ENCODE peak calls at places on chromosomes 12 and 14, in four cellular contexts. K is HepG2, X is GM12878, T is H1. Q is an unnamed sample.

GRCh38 chr14:22653012-22653621 is 9.0 kb upstream of the OR6J1 start:
- DNase-seq in K (peak), X (no peak), T (peak), Q (peak)

GRCh38 chr12:75130811-75131210 is 78.8 kb downstream of the KCNC2 start:
- DNase-seq in K (no peak), X (no peak), T (no peak), Q (no peak)

GRCh38 chr14:22070119-22070982 is 396.7 kb upstream of the OR4E1 start:
- DNase-seq in K (no peak), X (no peak), T (no peak), Q (no peak)

GRCh38 chr14:106564058-106564643 is 1037.8 kb downstream of the TMEM121 start:
- DNase-seq in K (peak), X (no peak), T (no peak), Q (peak)

GRCh38 chr12:16300706-16301105 is 23.2 kb upstream of the SLC15A5 start:
- DNase-seq in K (no peak), X (no peak), T (no peak), Q (no peak)

GRCh38 chr12:7503686-7504085 is at the start of gene CD163:
- DNase-seq in K (no peak), X (no peak), T (no peak), Q (no peak)

GRCh38 chr14:32303865-32304264 is 25.2 kb upstream of the AKAP6 start:
- DNase-seq in K (peak), X (no peak), T (no peak), Q (no peak)

GRCh38 chr14:67285876-67286452 is 44.7 kb downstream of the PALS1 start:
- DNase-seq in K (peak), X (no peak), T (no peak), Q (peak)

GRCh38 chr14:23864856-23865255 is 88.7 kb upstream of the DHRS4 start:
- DNase-seq in K (no peak), X (no peak), T (no peak), Q (no peak)

GRCh38 chr12:2336409-2336829 is 283.6 kb downstream of the CACNA1C start:
- DNase-seq in K (no peak), X (peak), T (no peak), Q (peak)

GRCh38 chr14:77458249-77458950 is 507 bp downstream of the AHSA1 start:
- DNase-seq in K (peak), X (no peak), T (no peak), Q (peak)

GRCh38 chr12:19972325-19973288 is 395.7 kb upstream of the PDE3A start:
- DNase-seq in K (no peak), X (peak), T (no peak), Q (no peak)

GRCh38 chr14:38003746-38004609 is 203.7 kb upstream of the SSTR1 start:
- DNase-seq in K (no peak), X (no peak), T (no peak), Q (no peak)

GRCh38 chr14:89485264-89485663 is 68.2 kb upstream of the FOXN3 start:
- DNase-seq in K (no peak), X (no peak), T (no peak), Q (no peak)
- TF ChIP-seq TAF1 in K (no peak), X (no peak), T (no peak), Q (no peak)

DNA sequence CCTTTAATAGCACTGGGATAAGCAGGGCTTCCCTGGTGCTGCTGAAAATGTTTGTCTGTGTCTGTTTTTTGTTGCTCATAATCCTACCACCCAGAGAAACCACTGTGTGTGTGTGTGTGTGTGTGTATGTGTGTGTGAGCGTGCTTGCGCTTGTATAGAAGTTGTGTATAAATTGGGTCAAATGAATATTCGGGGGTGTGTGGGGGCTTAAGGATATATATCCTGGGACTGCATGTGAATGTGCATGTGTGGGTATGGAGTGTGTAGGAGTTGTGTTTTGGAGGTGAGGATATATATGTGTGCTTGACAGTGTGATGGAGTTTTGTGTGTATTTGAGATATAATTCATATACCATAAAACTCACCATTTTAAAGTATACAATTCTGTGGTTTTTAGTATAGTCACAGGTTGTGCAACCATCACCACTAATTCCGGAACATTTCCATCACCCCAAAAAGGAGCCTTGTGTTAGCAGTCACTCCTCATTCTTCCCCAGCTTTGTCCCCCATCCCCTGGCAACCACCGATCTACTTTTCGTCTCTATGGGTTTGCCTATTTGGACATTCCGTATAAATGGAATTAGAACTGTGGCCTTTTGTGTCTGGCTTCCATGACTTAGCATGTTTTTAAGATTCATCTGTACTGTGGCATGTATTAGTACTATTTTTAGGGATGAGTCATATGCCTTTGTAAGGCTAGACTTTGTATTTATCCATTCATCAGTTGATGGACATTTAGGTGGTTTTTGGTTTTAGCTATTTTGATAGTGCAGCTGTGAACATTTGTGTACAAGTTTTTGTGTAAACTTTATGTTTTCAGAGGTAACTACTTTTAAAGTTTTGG is 25.6 kb downstream of the TCTN1 start:
- DNase-seq in K (no peak), X (no peak), T (no peak), Q (peak)
- TF ChIP-seq ATF3 in K (no peak), X (no peak), T (no peak), Q (peak)

DNA sequence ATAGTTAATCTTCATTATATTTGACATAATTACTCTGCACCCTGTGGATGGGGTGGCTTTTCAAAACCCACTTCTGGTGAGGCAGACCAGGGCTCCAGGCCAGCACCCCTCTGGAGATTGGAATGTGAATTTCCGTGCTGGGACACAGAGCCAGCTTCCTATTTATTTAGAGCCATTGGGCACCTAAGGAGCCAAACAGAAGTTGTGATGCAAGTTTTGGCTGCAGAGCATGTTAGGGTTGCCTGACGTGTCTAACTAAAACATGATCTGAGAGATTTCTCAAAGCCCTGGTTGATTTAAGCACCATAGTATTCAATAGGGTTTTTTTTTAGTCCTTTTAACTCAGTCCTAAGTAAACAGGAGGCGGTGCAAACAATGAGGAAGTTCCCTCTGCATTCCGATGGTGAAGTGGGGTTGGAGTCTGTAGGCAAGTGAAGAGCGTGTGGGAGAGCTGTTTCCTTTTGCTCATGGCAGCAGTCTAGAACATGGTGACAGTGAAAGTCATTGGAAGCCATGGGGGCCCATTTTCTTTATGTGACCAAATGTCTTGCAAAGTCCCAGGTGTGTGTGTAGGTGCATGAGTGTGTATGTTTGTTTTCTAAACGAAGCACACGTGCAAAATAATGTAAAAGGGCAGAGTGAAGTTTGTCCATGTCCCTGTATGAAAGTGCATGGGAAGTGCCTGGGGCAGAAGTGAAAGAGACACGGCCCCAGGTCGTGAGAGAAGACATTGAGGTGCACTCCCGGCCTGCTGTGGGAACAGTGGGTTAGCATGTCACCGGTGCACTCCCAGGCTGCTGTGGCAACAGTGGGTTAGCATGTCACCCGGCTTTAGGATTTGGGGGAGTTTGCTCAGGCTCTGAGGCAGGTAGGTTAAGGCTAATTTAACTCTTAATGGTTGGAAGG is 117.7 kb downstream of the PRKCH start:
- DNase-seq in K (peak), X (peak), T (no peak), Q (no peak)
- TF ChIP-seq TAF1 in K (no peak), X (no peak), T (no peak), Q (no peak)

DNA sequence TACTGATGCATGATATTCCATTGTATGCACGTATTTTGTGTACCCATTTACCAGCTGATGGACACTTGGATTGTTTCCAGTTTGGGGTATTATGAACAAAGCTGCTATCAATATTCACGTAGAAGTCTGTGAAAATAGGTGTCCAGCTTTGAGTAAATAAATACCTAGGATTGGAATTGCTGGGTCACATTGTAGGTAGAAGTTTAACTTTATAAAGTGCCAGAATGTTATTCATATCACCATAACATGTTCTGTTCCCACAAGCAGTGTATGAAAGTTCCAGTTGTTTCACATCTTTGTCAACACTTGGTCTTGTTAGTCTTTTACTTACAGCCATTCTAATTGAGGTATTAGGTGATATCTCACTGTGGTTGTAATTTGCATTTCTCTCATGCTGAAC is 108.0 kb upstream of the METAP2 start:
- DNase-seq in K (no peak), X (no peak), T (no peak), Q (no peak)
- TF ChIP-seq ATF3 in K (no peak), X (no peak), T (no peak), Q (no peak)

GRCh38 chr12:49367381-49368239 is at the start of gene SPATS2:
- DNase-seq in K (no peak), X (no peak), T (no peak), Q (no peak)
- TF ChIP-seq TAF1 in K (no peak), X (no peak), T (no peak), Q (no peak)

DNA sequence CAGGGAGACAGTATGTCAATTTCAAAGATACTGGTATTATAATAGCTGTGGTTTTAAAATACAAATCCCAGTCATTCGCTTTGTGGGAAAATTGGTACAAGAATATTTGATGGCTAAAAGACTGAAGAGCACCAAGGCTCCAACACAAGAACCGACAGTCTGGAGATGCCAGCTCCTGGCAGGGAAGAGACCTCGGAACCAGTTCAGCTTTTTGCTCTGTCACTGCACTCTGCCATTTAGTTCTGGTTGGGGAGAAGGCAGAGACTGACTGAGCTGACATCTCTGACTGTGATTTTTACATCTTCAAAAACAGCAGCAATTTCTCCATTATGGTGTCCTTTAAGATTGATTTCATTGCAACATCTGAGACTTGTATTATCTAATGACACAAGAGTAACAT is 61.9 kb downstream of the ST8SIA1 start:
- DNase-seq in K (no peak), X (no peak), T (no peak), Q (no peak)
- TF ChIP-seq ATF3 in K (no peak), X (no peak), T (no peak), Q (no peak)

DNA sequence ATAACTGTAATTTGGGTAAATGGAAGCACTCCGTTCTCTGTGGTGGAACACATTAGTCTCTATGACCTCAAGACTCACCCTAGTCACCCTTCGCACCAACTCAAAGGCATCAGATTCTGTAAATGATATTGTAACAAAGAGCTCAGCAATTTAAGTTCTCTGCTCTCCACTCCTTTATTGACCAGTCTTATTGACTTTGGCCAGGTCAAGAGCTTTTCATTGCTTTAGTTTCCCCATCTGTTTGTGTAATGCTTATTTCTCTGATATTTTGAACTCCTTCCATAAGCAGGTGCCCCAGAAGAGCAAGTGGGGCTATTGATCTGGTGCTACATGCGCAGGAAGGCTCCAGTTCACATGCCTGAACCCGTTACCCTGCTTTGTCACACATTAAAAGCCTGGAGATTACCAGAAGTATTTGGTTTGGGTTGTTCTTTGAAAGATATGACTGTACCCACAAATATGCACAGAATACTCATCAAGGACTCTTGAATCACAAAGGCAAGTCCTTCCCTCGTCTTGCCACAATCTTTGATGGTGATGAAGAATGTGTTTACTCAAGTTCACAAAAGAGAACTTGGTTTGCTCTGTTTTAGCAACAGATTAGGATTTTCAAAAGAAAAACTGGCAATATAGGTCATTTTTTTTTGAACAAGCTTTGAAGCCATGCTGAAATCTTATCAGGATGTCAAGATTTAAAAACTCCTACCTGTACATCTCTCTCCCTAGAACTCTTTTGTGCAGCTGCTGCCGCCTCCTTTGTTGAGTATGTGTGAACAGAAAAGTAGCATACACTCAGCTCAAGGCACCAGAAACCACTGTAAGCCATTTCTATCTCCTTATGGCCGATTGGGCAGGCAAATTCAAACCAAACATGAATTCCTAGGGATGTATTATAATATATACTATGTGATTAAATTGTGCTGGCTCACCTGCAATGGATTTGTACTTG is 193.9 kb downstream of the BCAT1 start:
- DNase-seq in K (peak), X (no peak), T (no peak), Q (no peak)
- TF ChIP-seq TAF1 in K (no peak), X (no peak), T (no peak), Q (no peak)